ENCODE peak calls at places on chromosome 17, in seven cellular contexts. One of them, this sample, is unnamed.

GRCh38 chr17:68089881-68090280 is 54.3 kb downstream of the KPNA2 start:
- DNase-seq in adrenal gland: peak; percentile 73
- DNase-seq in T-helper 1 cell: no peak
- DNase-seq in T-helper 22 cell: no peak
- DNase-seq in MG63: no peak
- DNase-seq in non-pigmented ciliary epithelial cell: no peak
- DNase-seq in fibroblast of the conjunctiva: no peak
- DNase-seq in this sample: peak; percentile 56

GRCh38 chr17:34118564-34118963 is 136.5 kb upstream of the CCL2 start:
- DNase-seq in non-pigmented ciliary epithelial cell: no peak
- DNase-seq in T-helper 22 cell: no peak
- DNase-seq in fibroblast of the conjunctiva: no peak
- DNase-seq in MG63: peak; percentile 27
- DNase-seq in T-helper 1 cell: no peak
- DNase-seq in adrenal gland: no peak
- DNase-seq in this sample: no peak

GRCh38 chr17:61403846-61404701 is 4.4 kb downstream of the TBX2 start:
- DNase-seq in T-helper 1 cell: no peak
- DNase-seq in MG63: no peak
- DNase-seq in fibroblast of the conjunctiva: no peak
- DNase-seq in T-helper 22 cell: no peak
- DNase-seq in adrenal gland: no peak
- DNase-seq in non-pigmented ciliary epithelial cell: no peak
- DNase-seq in this sample: no peak

GRCh38 chr17:77204531-77204930 is 63.8 kb downstream of the SEC14L1 start:
- DNase-seq in T-helper 22 cell: no peak
- DNase-seq in T-helper 1 cell: no peak
- DNase-seq in MG63: no peak
- DNase-seq in fibroblast of the conjunctiva: no peak
- DNase-seq in non-pigmented ciliary epithelial cell: no peak
- DNase-seq in adrenal gland: no peak
- DNase-seq in this sample: no peak

GRCh38 chr17:82698974-82699442 is 510 bp upstream of the RAB40B start:
- DNase-seq in fibroblast of the conjunctiva: no peak
- DNase-seq in MG63: no peak
- DNase-seq in non-pigmented ciliary epithelial cell: no peak
- DNase-seq in T-helper 1 cell: no peak
- DNase-seq in T-helper 22 cell: no peak
- DNase-seq in adrenal gland: no peak
- DNase-seq in this sample: no peak

GRCh38 chr17:28986714-28987367 is 19.0 kb downstream of the SEZ6 start:
- DNase-seq in fibroblast of the conjunctiva: no peak
- DNase-seq in adrenal gland: no peak
- DNase-seq in non-pigmented ciliary epithelial cell: no peak
- DNase-seq in T-helper 1 cell: no peak
- DNase-seq in MG63: no peak
- DNase-seq in T-helper 22 cell: no peak
- DNase-seq in this sample: no peak

GRCh38 chr17:58281511-58282011 is 826 bp upstream of the MPO start:
- DNase-seq in non-pigmented ciliary epithelial cell: no peak
- DNase-seq in MG63: no peak
- DNase-seq in adrenal gland: no peak
- DNase-seq in T-helper 22 cell: no peak
- DNase-seq in fibroblast of the conjunctiva: no peak
- DNase-seq in T-helper 1 cell: no peak
- DNase-seq in this sample: no peak

GRCh38 chr17:419073-419735 is 66.6 kb upstream of the RPH3AL start:
- DNase-seq in T-helper 1 cell: peak; percentile 39
- DNase-seq in fibroblast of the conjunctiva: no peak
- DNase-seq in adrenal gland: no peak
- DNase-seq in T-helper 22 cell: peak; percentile 33
- DNase-seq in non-pigmented ciliary epithelial cell: no peak
- DNase-seq in MG63: no peak
- DNase-seq in this sample: no peak

GRCh38 chr17:40568074-40568836 is 3.0 kb upstream of the CCR7 start:
- DNase-seq in T-helper 22 cell: no peak
- DNase-seq in MG63: no peak
- DNase-seq in fibroblast of the conjunctiva: no peak
- DNase-seq in adrenal gland: no peak
- DNase-seq in T-helper 1 cell: no peak
- DNase-seq in non-pigmented ciliary epithelial cell: no peak
- DNase-seq in this sample: no peak

GRCh38 chr17:68944435-68945035 is 10.7 kb downstream of the ABCA8 start:
- DNase-seq in T-helper 1 cell: no peak
- DNase-seq in non-pigmented ciliary epithelial cell: no peak
- DNase-seq in adrenal gland: no peak
- DNase-seq in fibroblast of the conjunctiva: no peak
- DNase-seq in MG63: no peak
- DNase-seq in T-helper 22 cell: no peak
- DNase-seq in this sample: no peak

GRCh38 chr17:74430706-74431567 is 951 bp upstream of the GPRC5C start:
- DNase-seq in T-helper 22 cell: no peak
- DNase-seq in adrenal gland: peak; percentile 82
- DNase-seq in fibroblast of the conjunctiva: no peak
- DNase-seq in non-pigmented ciliary epithelial cell: peak; percentile 37
- DNase-seq in T-helper 1 cell: no peak
- DNase-seq in MG63: peak; percentile 89
- DNase-seq in this sample: peak; percentile 97

GRCh38 chr17:36131931-36132330 is 28.3 kb downstream of the CCL4 start:
- DNase-seq in adrenal gland: no peak
- DNase-seq in T-helper 1 cell: no peak
- DNase-seq in MG63: no peak
- DNase-seq in non-pigmented ciliary epithelial cell: no peak
- DNase-seq in T-helper 22 cell: no peak
- DNase-seq in fibroblast of the conjunctiva: no peak
- DNase-seq in this sample: no peak

GRCh38 chr17:17108681-17109049 is 66.4 kb downstream of the MPRIP start:
- DNase-seq in T-helper 1 cell: no peak
- DNase-seq in non-pigmented ciliary epithelial cell: no peak
- DNase-seq in fibroblast of the conjunctiva: no peak
- DNase-seq in MG63: no peak
- DNase-seq in adrenal gland: no peak
- DNase-seq in T-helper 22 cell: no peak
- DNase-seq in this sample: no peak